ENCODE peak calls at places on chromosomes 16 and 17, in ten cellular contexts. B is foreskin fibroblast; M is GM12891; U is lower leg skin; K is A549; Z is activated T-helper 1 cell treated with anti-CD3 and anti-CD28 coated beads, Interleukin-2, amount 50 U/mL, for 16 hours; D is anterior cingulate cortex; I is non-pigmented ciliary epithelial cell; G is ascending aorta; X is skeletal muscle cell. S is an unnamed sample.

GRCh38 chr17:19386974-19387920 is at the start of gene MFAP4:
- DNase-seq in B (peak; percentile 77), M (no peak), U (peak; percentile 93), K (no peak), Z (no peak), D (no peak), I (no peak), G (no peak), X (peak; percentile 87), S (peak; percentile 89)

GRCh38 chr16:14307623-14308356 is 236.7 kb downstream of the MRTFB start:
- DNase-seq in B (no peak), M (no peak), U (no peak), K (no peak), Z (no peak), D (no peak), I (no peak), G (no peak), X (no peak), S (peak; percentile 43)

GRCh38 chr17:4881761-4882555 is 17.4 kb upstream of the C17orf107 start:
- DNase-seq in B (no peak), M (peak; percentile 72), U (no peak), K (peak; percentile 71), Z (peak; percentile 39), D (peak; percentile 50), I (no peak), G (no peak), X (no peak), S (peak; percentile 26)

GRCh38 chr16:89115216-89115949 is 21.7 kb downstream of the ACSF3 start:
- DNase-seq in B (no peak), M (peak; percentile 88), U (peak; percentile 92), K (no peak), Z (peak; percentile 77), D (peak; percentile 24), I (no peak), G (peak; percentile 72), X (no peak), S (peak; percentile 90)

GRCh38 chr16:83907111-83907510 is 8.2 kb downstream of the MLYCD start:
- DNase-seq in B (no peak), M (no peak), U (no peak), K (no peak), Z (no peak), D (no peak), I (no peak), G (no peak), X (no peak), S (no peak)

GRCh38 chr16:69823831-69824563 is 61.9 kb downstream of the WWP2 start:
- DNase-seq in B (no peak), M (peak; percentile 47), U (no peak), K (no peak), Z (no peak), D (no peak), I (no peak), G (no peak), X (no peak), S (no peak)

GRCh38 chr17:72145972-72146755 is 25.3 kb downstream of the SOX9 start:
- DNase-seq in B (peak; percentile 12), M (no peak), U (no peak), K (no peak), Z (no peak), D (no peak), I (no peak), G (no peak), X (no peak), S (no peak)

GRCh38 chr17:57537524-57538410 is 207.3 kb downstream of the CCDC182 start:
- DNase-seq in B (no peak), M (peak; percentile 39), U (no peak), K (no peak), Z (no peak), D (no peak), I (no peak), G (no peak), X (no peak), S (peak; percentile 78)

GRCh38 chr16:19294156-19294649 is 8.7 kb downstream of the CLEC19A start:
- DNase-seq in B (no peak), M (peak; percentile 50), U (peak; percentile 86), K (no peak), Z (no peak), D (no peak), I (no peak), G (peak; percentile 43), X (no peak), S (no peak)